ENCODE peak calls at places on chromosomes 11 and 22, in six cellular contexts. One of them, this sample, is unnamed. For H3K79me1, the result is how much of the 10 kb centered on the place peaks cover.

GRCh38 chr11:15650105-15650938 is 535.6 kb downstream of the INSC start:
- DNase-seq in H9: peak
- DNase-seq in neuronal stem cell: peak
- DNase-seq in IMR-90: peak
- DNase-seq in mesenchymal stem cell: peak
- DNase-seq in H1: peak
- DNase-seq in this sample: peak

GRCh38 chr11:2837096-2837601 is 48.4 kb downstream of the CDKN1C start:
- DNase-seq in H9: peak
- DNase-seq in mesenchymal stem cell: peak
- DNase-seq in neuronal stem cell: peak
- DNase-seq in H1: no peak
- DNase-seq in IMR-90: peak
- DNase-seq in this sample: peak

GRCh38 chr11:28887681-28888080 is 779.5 kb downstream of the METTL15 start:
- DNase-seq in H9: no peak
- DNase-seq in mesenchymal stem cell: peak
- DNase-seq in neuronal stem cell: no peak
- DNase-seq in H1: no peak
- DNase-seq in IMR-90: no peak
- DNase-seq in this sample: no peak

GRCh38 chr11:99554232-99554903 is 533.6 kb downstream of the CNTN5 start:
- DNase-seq in neuronal stem cell: no peak
- DNase-seq in mesenchymal stem cell: no peak
- DNase-seq in H1: no peak
- DNase-seq in H9: no peak
- DNase-seq in IMR-90: no peak
- DNase-seq in this sample: no peak

GRCh38 chr11:84069048-84069447 is 782.9 kb upstream of the CCDC90B start:
- DNase-seq in H9: no peak
- DNase-seq in IMR-90: no peak
- DNase-seq in neuronal stem cell: no peak
- DNase-seq in H1: no peak
- DNase-seq in mesenchymal stem cell: no peak
- DNase-seq in this sample: no peak

GRCh38 chr11:18669211-18669593 is 29.4 kb upstream of the TMEM86A start:
- DNase-seq in H9: no peak
- DNase-seq in IMR-90: no peak
- DNase-seq in neuronal stem cell: no peak
- DNase-seq in H1: no peak
- DNase-seq in mesenchymal stem cell: no peak
- DNase-seq in this sample: no peak

GRCh38 chr22:46887978-46888377 is 125.5 kb downstream of the TBC1D22A start:
- DNase-seq in H1: no peak
- DNase-seq in IMR-90: no peak
- DNase-seq in H9: no peak
- DNase-seq in mesenchymal stem cell: no peak
- DNase-seq in neuronal stem cell: no peak
- DNase-seq in this sample: no peak

GRCh38 chr11:21806982-21807749 is 385.7 kb upstream of the ANO5 start:
- DNase-seq in neuronal stem cell: no peak
- DNase-seq in mesenchymal stem cell: no peak
- DNase-seq in H9: no peak
- DNase-seq in IMR-90: no peak
- DNase-seq in H1: no peak
- DNase-seq in this sample: no peak

GRCh38 chr11:47408598-47409439 is 429 bp downstream of the SLC39A13 start:
- DNase-seq in H1: no peak
- DNase-seq in H9: peak
- DNase-seq in mesenchymal stem cell: peak
- DNase-seq in neuronal stem cell: no peak
- DNase-seq in IMR-90: peak
- DNase-seq in this sample: peak

GRCh38 chr22:38417252-38418060 is 37.5 kb downstream of the KCNJ4 start:
- DNase-seq in mesenchymal stem cell: no peak
- DNase-seq in neuronal stem cell: no peak
- DNase-seq in IMR-90: no peak
- DNase-seq in H1: no peak
- DNase-seq in H9: no peak
- DNase-seq in this sample: no peak

GRCh38 chr11:126588630-126589491 is 233.4 kb downstream of the ST3GAL4 start:
- DNase-seq in H9: no peak
- DNase-seq in H1: no peak
- DNase-seq in mesenchymal stem cell: no peak
- DNase-seq in IMR-90: no peak
- DNase-seq in neuronal stem cell: no peak
- DNase-seq in this sample: no peak

GRCh38 chr11:62130498-62131464 is 7.0 kb downstream of the INCENP start:
- DNase-seq in H9: no peak
- DNase-seq in mesenchymal stem cell: no peak
- DNase-seq in neuronal stem cell: no peak
- DNase-seq in H1: no peak
- DNase-seq in IMR-90: no peak
- DNase-seq in this sample: no peak

GRCh38 chr22:25829808-25830777 is 88.1 kb downstream of the MYO18B start:
- DNase-seq in H1: no peak
- DNase-seq in mesenchymal stem cell: no peak
- DNase-seq in H9: no peak
- DNase-seq in IMR-90: no peak
- DNase-seq in neuronal stem cell: no peak
- DNase-seq in this sample: no peak

GRCh38 chr11:92240946-92241345 is 16.3 kb downstream of the FAT3 start:
- DNase-seq in neuronal stem cell: peak
- DNase-seq in H1: no peak
- DNase-seq in mesenchymal stem cell: no peak
- DNase-seq in H9: no peak
- DNase-seq in IMR-90: no peak
- DNase-seq in this sample: no peak

GRCh38 chr22:48718818-48719500 is 1108.7 kb downstream of the BRD1 start:
- DNase-seq in neuronal stem cell: no peak
- DNase-seq in mesenchymal stem cell: no peak
- DNase-seq in IMR-90: no peak
- DNase-seq in H1: no peak
- DNase-seq in H9: no peak
- DNase-seq in this sample: no peak

GRCh38 chr22:39955675-39956074 is 4.5 kb upstream of the TMA7B start:
- DNase-seq in IMR-90: no peak
- DNase-seq in H9: no peak
- DNase-seq in H1: no peak
- DNase-seq in neuronal stem cell: no peak
- DNase-seq in mesenchymal stem cell: peak
- DNase-seq in this sample: no peak
- H3K79me1 ChIP-seq in IMR-90: under half
- H3K79me1 ChIP-seq in H9: under half
- H3K79me1 ChIP-seq in H1: under half
- H3K79me1 ChIP-seq in neuronal stem cell: under half
- H3K79me1 ChIP-seq in mesenchymal stem cell: under half
- H3K79me1 ChIP-seq in this sample: under half

DNA sequence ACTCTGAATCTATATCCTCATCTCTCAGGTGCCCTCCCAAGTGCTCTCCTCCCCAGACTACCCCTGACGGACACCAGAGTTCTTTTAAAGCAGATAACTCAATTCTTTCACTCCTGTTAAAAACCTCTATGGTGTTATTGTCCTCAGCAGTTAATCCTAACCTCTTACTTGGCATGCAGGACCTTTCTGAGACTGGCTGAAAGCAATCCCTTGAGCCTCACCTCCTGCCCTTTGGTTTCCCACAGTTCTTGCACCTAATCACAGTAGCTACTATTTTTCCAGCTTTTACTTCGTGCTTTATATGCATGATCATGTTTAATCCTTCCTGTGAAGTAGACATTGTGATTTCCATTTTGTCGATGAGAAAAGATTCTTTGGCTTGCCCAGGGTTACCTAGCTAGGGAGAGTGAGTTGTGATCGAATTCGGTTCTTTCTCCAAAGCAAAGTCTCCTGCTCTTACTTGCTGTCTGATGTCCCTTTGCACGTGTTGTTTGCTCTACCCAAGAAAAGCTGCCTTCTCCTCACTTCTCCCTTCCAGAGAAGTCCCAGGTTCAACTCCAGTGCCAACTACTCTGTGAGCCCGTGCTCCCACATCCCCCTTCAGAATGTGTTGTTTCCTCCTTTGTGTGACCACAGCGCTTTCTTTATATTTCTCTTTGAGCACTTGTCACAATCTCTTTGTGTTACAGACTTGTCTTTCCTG is 2.1 kb downstream of the UBE2L3 start:
- DNase-seq in neuronal stem cell: no peak
- DNase-seq in H9: no peak
- DNase-seq in H1: no peak
- DNase-seq in IMR-90: no peak
- DNase-seq in mesenchymal stem cell: no peak
- DNase-seq in this sample: no peak
- H3K9ac ChIP-seq in neuronal stem cell: no peak
- H3K9ac ChIP-seq in H9: peak
- H3K9ac ChIP-seq in H1: peak
- H3K9ac ChIP-seq in IMR-90: no peak
- H3K9ac ChIP-seq in mesenchymal stem cell: peak
- H3K9ac ChIP-seq in this sample: peak

GRCh38 chr11:12813371-12814225 is 139.4 kb downstream of the TEAD1 start:
- DNase-seq in IMR-90: peak
- DNase-seq in H9: no peak
- DNase-seq in neuronal stem cell: no peak
- DNase-seq in mesenchymal stem cell: peak
- DNase-seq in H1: no peak
- DNase-seq in this sample: no peak
- H3K79me1 ChIP-seq in IMR-90: under half
- H3K79me1 ChIP-seq in H9: under half
- H3K79me1 ChIP-seq in neuronal stem cell: under half
- H3K79me1 ChIP-seq in mesenchymal stem cell: under half
- H3K79me1 ChIP-seq in H1: under half
- H3K79me1 ChIP-seq in this sample: under half

DNA sequence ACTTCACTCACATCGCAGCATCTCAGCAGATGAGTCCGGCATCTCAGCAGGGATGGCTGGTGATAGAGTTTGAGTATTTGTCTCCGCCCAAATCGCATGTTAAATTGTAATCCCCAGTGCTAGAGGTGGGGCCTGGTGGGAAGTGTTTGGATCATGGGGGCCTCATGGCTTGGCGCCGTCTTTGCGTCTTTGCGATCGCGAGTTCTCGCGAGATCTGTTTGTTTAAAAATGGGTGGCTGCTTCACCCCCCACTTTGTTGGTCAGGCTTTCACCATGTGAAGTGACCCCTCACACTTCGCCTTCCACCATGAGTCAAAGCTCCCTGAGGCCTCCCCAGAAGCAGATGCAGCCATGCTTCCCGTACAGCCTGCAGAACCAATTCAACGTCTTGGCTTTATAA is 3.0 kb upstream of the RRP7A start:
- DNase-seq in IMR-90: no peak
- DNase-seq in H1: no peak
- DNase-seq in neuronal stem cell: no peak
- DNase-seq in mesenchymal stem cell: no peak
- DNase-seq in H9: no peak
- DNase-seq in this sample: no peak
- H3K9ac ChIP-seq in IMR-90: no peak
- H3K9ac ChIP-seq in H1: no peak
- H3K9ac ChIP-seq in neuronal stem cell: no peak
- H3K9ac ChIP-seq in mesenchymal stem cell: no peak
- H3K9ac ChIP-seq in H9: no peak
- H3K9ac ChIP-seq in this sample: no peak

This sample was measured in trophoblast cell.